ENCODE peak calls at places on chromosomes 12 and 14, in eight cellular contexts. A is prostate gland, V is H54, H is spleen, B is HepG2, Q is breast epithelium, R is heart left ventricle, Z is ovary. C is an unnamed sample.
A peak's percentile ranks its signal among the peaks of the same experiment; 100 is the strongest.

GRCh38 chr14:94886931-94887330 is 117.0 kb upstream of the GSC start:
- DNase-seq in A (no peak), V (no peak), H (peak; percentile 55), B (no peak), Q (no peak), R (no peak), Z (no peak), C (no peak)

GRCh38 chr12:105839629-105840127 is 299.1 kb downstream of the NUAK1 start:
- DNase-seq in A (no peak), V (no peak), H (no peak), B (no peak), Q (no peak), R (no peak), Z (no peak), C (no peak)

GRCh38 chr14:70879448-70879847 is 27.8 kb upstream of the PCNX1 start:
- DNase-seq in A (no peak), V (no peak), H (no peak), B (no peak), Q (no peak), R (no peak), Z (no peak), C (no peak)

GRCh38 chr12:52687527-52688385 is 7.5 kb upstream of the KRT1 start:
- DNase-seq in A (no peak), V (no peak), H (peak; percentile 42), B (no peak), Q (peak; percentile 24), R (no peak), Z (no peak), C (no peak)

GRCh38 chr14:99241314-99242035 is 30.5 kb downstream of the BCL11B start:
- DNase-seq in A (peak; percentile 44), V (no peak), H (no peak), B (no peak), Q (no peak), R (no peak), Z (no peak), C (peak; percentile 79)

GRCh38 chr14:88848571-88848970 is 24.1 kb downstream of the TTC8 start:
- DNase-seq in A (no peak), V (no peak), H (no peak), B (no peak), Q (no peak), R (no peak), Z (no peak), C (no peak)

GRCh38 chr12:116018282-116018681 is 259.2 kb downstream of the MED13L start:
- DNase-seq in A (no peak), V (no peak), H (no peak), B (no peak), Q (no peak), R (no peak), Z (no peak), C (no peak)

GRCh38 chr14:21924479-21924878 is 250.9 kb upstream of the OR4E1 start:
- DNase-seq in A (no peak), V (no peak), H (peak; percentile 87), B (no peak), Q (no peak), R (no peak), Z (no peak), C (no peak)

GRCh38 chr12:11839093-11839641 is 189.7 kb downstream of the ETV6 start:
- DNase-seq in A (no peak), V (no peak), H (no peak), B (no peak), Q (no peak), R (no peak), Z (no peak), C (peak; percentile 80)

GRCh38 chr14:68082698-68083291 is 263.2 kb downstream of the RAD51B start:
- DNase-seq in A (no peak), V (no peak), H (no peak), B (no peak), Q (no peak), R (no peak), Z (no peak), C (no peak)

GRCh38 chr12:38904932-38905479 is 385 bp downstream of the CPNE8 start:
- DNase-seq in A (peak; percentile 69), V (peak; percentile 15), H (peak; percentile 93), B (peak; percentile 52), Q (peak; percentile 76), R (peak; percentile 91), Z (peak; percentile 72), C (peak; percentile 86)

GRCh38 chr14:42140831-42141279 is 534.2 kb downstream of the LRFN5 start:
- DNase-seq in A (no peak), V (no peak), H (no peak), B (no peak), Q (no peak), R (no peak), Z (no peak), C (no peak)

GRCh38 chr14:44369401-44370123 is 137.5 kb downstream of the FSCB start:
- DNase-seq in A (no peak), V (no peak), H (no peak), B (no peak), Q (no peak), R (no peak), Z (no peak), C (no peak)

GRCh38 chr12:62632521-62632920 is 165.9 kb downstream of the MON2 start:
- DNase-seq in A (peak; percentile 22), V (peak; percentile 19), H (peak; percentile 83), B (peak; percentile 5), Q (peak; percentile 31), R (peak; percentile 73), Z (peak; percentile 54), C (peak; percentile 74)

GRCh38 chr14:59427653-59428578 is 37.3 kb downstream of the GPR135 start:
- DNase-seq in A (no peak), V (no peak), H (peak; percentile 69), B (no peak), Q (no peak), R (peak; percentile 81), Z (peak; percentile 33), C (peak; percentile 33)

GRCh38 chr12:13182881-13183280 is 13.6 kb upstream of the EMP1 start:
- DNase-seq in A (no peak), V (no peak), H (no peak), B (no peak), Q (no peak), R (no peak), Z (no peak), C (no peak)

GRCh38 chr14:59464651-59465569 is at the start of gene GPR135:
- DNase-seq in A (peak; percentile 54), V (no peak), H (peak; percentile 92), B (peak; percentile 24), Q (peak; percentile 50), R (peak; percentile 77), Z (peak; percentile 76), C (peak; percentile 79)

GRCh38 chr14:102474934-102475333 is 34.6 kb downstream of the ANKRD9 start:
- DNase-seq in A (peak; percentile 33), V (no peak), H (peak; percentile 18), B (no peak), Q (no peak), R (peak; percentile 89), Z (peak; percentile 81), C (peak; percentile 95)

GRCh38 chr12:66301944-66302826 is at the start of gene HELB:
- DNase-seq in A (peak; percentile 98), V (peak; percentile 86), H (peak; percentile 99), B (peak; percentile 96), Q (peak; percentile 96), R (peak; percentile 98), Z (peak; percentile 99), C (peak; percentile 98)
- TF ChIP-seq POLR2A in A (peak; percentile 58), V (peak; percentile 57), H (no peak), B (peak; percentile 86), Q (no peak), R (no peak), Z (no peak), C (peak; percentile 73)

DNA sequence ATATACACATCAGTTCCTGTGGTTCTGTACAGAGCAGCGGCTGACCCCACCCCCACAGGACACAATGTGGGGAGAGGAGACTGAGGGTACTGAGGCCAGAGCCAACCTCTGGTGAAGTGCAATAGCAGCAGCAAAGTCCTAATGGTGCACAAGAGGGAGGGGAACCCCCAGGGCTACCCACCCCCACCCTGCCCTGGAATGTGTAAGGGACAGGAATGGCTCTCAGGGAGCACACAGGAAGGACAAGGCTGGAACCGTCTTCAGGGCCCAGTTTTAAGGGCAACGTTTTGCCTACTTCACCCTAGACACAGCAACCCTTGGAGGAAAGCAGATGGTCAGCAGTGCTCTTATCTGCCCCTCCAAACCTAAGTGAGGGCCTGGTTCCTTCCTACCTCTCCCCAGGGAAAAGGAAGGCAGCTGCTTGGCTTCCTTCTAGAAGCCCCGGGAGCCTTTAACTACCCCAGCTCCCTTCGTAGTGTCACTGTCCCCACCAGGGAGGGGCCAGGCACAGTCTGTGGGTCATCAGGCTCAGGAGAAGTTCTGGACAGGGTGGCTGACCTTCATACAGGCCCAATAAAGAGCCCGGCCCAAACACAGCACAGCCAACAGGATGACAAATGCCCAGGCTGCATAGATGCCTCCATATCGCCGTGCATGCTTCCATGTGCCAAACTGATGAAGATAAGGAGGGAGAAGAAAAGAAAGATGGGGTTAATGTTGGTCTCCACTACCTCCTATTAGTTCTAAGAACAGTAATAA is 3.0 kb downstream of the PIP4P1 start:
- DNase-seq in A (no peak), V (no peak), H (no peak), B (no peak), Q (no peak), R (no peak), Z (no peak), C (no peak)
- TF ChIP-seq POLR2A in A (no peak), V (no peak), H (no peak), B (peak; percentile 65), Q (no peak), R (no peak), Z (no peak), C (no peak)

GRCh38 chr12:108720757-108721514 is 10.4 kb downstream of the CORO1C start:
- DNase-seq in A (no peak), V (no peak), H (no peak), B (no peak), Q (no peak), R (no peak), Z (no peak), C (no peak)
- TF ChIP-seq POLR2A in A (no peak), V (no peak), H (no peak), B (no peak), Q (no peak), R (no peak), Z (no peak), C (no peak)

DNA sequence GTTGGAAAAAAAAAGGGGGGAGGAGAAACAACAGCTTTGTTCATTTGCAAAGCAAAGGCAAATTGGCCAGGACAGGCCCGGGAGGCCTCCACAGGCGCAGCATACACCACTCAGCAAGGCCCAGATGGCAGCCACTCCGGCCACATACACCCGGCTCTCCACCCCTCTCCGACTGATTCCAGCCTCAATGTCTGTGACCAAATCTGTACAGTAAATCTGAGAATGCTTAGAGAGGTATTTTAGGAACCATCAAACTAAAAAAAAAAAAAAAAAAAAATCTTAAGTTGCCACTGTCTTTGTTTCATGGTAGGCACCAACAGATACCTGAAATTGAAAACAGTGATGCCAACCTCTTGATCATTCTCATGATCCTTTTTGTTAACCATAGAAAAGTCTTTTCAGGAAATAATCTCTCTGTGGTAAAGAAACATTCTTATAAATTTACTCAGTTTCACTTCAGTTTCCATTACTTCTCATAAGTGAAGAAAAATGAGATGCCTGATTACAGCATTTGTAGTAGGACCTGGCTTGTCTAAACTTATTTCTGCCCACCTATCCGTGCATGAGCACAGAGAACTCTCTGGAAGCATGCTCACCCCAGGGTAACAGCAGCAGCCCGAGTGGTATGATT is 20.2 kb downstream of the VPS37B start:
- DNase-seq in A (no peak), V (no peak), H (no peak), B (no peak), Q (no peak), R (no peak), Z (no peak), C (no peak)
- TF ChIP-seq POLR2A in A (no peak), V (no peak), H (no peak), B (no peak), Q (no peak), R (no peak), Z (no peak), C (no peak)

C was measured in thyroid gland.